ENCODE peak calls at places on chromosomes 1 and 21, in eight cellular contexts. V, I, C, O, L, Y, S and X are unnamed samples.

GRCh38 chr1:119139857-119140176 is 636 bp downstream of the WARS2 start:
- DNase-seq in V (no peak), I (no peak), C (no peak), O (no peak), L (no peak), Y (no peak), S (no peak), X (no peak)

GRCh38 chr1:205488074-205488723 is 16.3 kb upstream of the CDK18 start:
- DNase-seq in V (peak; percentile 59), I (no peak), C (no peak), O (peak; percentile 89), L (peak; percentile 67), Y (peak; percentile 67), S (peak; percentile 71), X (no peak)

GRCh38 chr1:6601049-6601864 is 1.4 kb downstream of the KLHL21 start:
- DNase-seq in V (peak; percentile 97), I (peak; percentile 95), C (peak; percentile 75), O (peak; percentile 43), L (peak; percentile 99), Y (peak; percentile 96), S (peak; percentile 95), X (peak; percentile 90)

GRCh38 chr1:244319283-244320132 is 132.2 kb downstream of the ADSS2 start:
- DNase-seq in V (peak; percentile 90), I (no peak), C (no peak), O (no peak), L (peak; percentile 95), Y (peak; percentile 85), S (no peak), X (no peak)

GRCh38 chr1:48853006-48853405 is 76.3 kb upstream of the BEND5 start:
- DNase-seq in V (peak; percentile 11), I (no peak), C (no peak), O (no peak), L (peak; percentile 90), Y (peak; percentile 86), S (no peak), X (peak; percentile 43)

GRCh38 chr1:145988773-145989172 is 7.6 kb downstream of the TXNIP start:
- DNase-seq in V (no peak), I (peak; percentile 26), C (no peak), O (no peak), L (peak; percentile 29), Y (no peak), S (peak; percentile 53), X (no peak)

GRCh38 chr1:46064708-46065107 is 67.7 kb downstream of the PIK3R3 start:
- DNase-seq in V (no peak), I (no peak), C (no peak), O (no peak), L (no peak), Y (no peak), S (no peak), X (no peak)

GRCh38 chr1:56073614-56074356 is 505.6 kb downstream of the PLPP3 start:
- DNase-seq in V (peak; percentile 88), I (peak; percentile 89), C (no peak), O (no peak), L (no peak), Y (peak; percentile 94), S (peak; percentile 91), X (no peak)

GRCh38 chr1:245599413-245600174 is 444.8 kb downstream of the KIF26B start:
- DNase-seq in V (peak; percentile 94), I (peak; percentile 19), C (no peak), O (no peak), L (no peak), Y (peak; percentile 99), S (no peak), X (no peak)

GRCh38 chr1:40966411-40966810 is 13.1 kb upstream of the CTPS1 start:
- DNase-seq in V (no peak), I (no peak), C (no peak), O (no peak), L (no peak), Y (no peak), S (no peak), X (no peak)

GRCh38 chr1:185358957-185359356 is 41.9 kb upstream of the IVNS1ABP start:
- DNase-seq in V (no peak), I (no peak), C (no peak), O (peak; percentile 32), L (no peak), Y (no peak), S (no peak), X (no peak)

GRCh38 chr1:118304722-118305344 is 119.8 kb upstream of the SPAG17 start:
- DNase-seq in V (no peak), I (no peak), C (no peak), O (peak; percentile 64), L (peak; percentile 30), Y (peak; percentile 15), S (no peak), X (no peak)

GRCh38 chr1:3912809-3913685 is 13.0 kb upstream of the C1orf174 start:
- DNase-seq in V (no peak), I (peak; percentile 66), C (peak; percentile 25), O (no peak), L (no peak), Y (no peak), S (no peak), X (no peak)

GRCh38 chr1:97797403-97798183 is 123.2 kb downstream of the DPYD start:
- DNase-seq in V (peak; percentile 33), I (no peak), C (no peak), O (no peak), L (no peak), Y (peak; percentile 79), S (no peak), X (no peak)

GRCh38 chr1:118151312-118151937 is 33.6 kb downstream of the SPAG17 start:
- DNase-seq in V (peak; percentile 67), I (no peak), C (peak; percentile 51), O (peak; percentile 68), L (peak; percentile 67), Y (peak; percentile 75), S (no peak), X (no peak)

GRCh38 chr21:17781524-17781923 is 37.6 kb downstream of the C21orf91 start:
- DNase-seq in V (no peak), I (no peak), C (no peak), O (no peak), L (no peak), Y (no peak), S (no peak), X (no peak)

GRCh38 chr1:156909671-156910070 is 10.8 kb upstream of the LRRC71 start:
- DNase-seq in V (no peak), I (no peak), C (peak; percentile 39), O (no peak), L (no peak), Y (no peak), S (no peak), X (no peak)

GRCh38 chr1:156911587-156912298 is 8.7 kb upstream of the LRRC71 start:
- DNase-seq in V (no peak), I (no peak), C (no peak), O (no peak), L (no peak), Y (no peak), S (no peak), X (no peak)

GRCh38 chr1:156908541-156908940 is 11.9 kb upstream of the LRRC71 start:
- DNase-seq in V (no peak), I (no peak), C (peak; percentile 32), O (no peak), L (no peak), Y (no peak), S (no peak), X (no peak)

GRCh38 chr1:156908955-156909354 is 11.5 kb upstream of the LRRC71 start:
- DNase-seq in V (no peak), I (no peak), C (no peak), O (no peak), L (no peak), Y (no peak), S (no peak), X (no peak)

DNA sequence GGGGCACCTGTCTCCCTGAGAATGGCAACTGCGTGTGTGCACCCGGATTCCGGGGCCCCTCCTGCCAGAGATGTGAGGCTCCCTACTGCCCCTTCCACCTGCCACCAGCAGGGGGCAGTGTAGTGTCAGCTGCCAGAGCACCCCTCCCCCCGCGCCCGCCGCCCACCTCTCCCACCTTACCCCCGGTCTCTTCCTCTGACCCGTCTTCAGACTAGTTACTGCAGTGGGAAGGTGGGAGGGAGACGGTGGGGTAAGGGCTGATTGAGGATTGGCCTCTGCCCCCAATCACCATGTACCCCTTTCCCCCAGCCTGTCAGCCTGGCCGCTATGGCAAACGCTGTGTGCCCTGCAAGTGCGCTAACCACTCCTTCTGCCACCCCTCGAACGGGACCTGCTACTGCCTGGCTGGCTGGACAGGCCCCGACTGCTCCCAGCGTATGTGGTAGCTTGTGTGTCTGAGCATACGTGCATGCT is 10.1 kb upstream of the LRRC71 start:
- DNase-seq in V (no peak), I (no peak), C (peak; percentile 62), O (peak; percentile 80), L (peak; percentile 45), Y (no peak), S (no peak), X (no peak)
- H3K4me3 ChIP-seq in V (no peak overlapping the region), I (no peak overlapping the region), C (no peak overlapping the region), O (peak overlapping the region; percentile 14), L (no peak overlapping the region), Y (no peak overlapping the region), S (no peak overlapping the region), X (no peak overlapping the region)

GRCh38 chr1:88593358-88593757 is 90.7 kb upstream of the PKN2 start:
- DNase-seq in V (no peak), I (no peak), C (no peak), O (no peak), L (no peak), Y (no peak), S (no peak), X (no peak)

GRCh38 chr1:88595355-88595754 is 88.7 kb upstream of the PKN2 start:
- DNase-seq in V (peak; percentile 57), I (no peak), C (no peak), O (no peak), L (peak; percentile 39), Y (peak; percentile 72), S (no peak), X (peak; percentile 6)
- TF ChIP-seq CTCF in V (peak; percentile 60), I (no peak), C (peak; percentile 30), O (peak; percentile 46), L (peak; percentile 19), Y (peak; percentile 19), S (no peak), X (peak; percentile 58)

DNA sequence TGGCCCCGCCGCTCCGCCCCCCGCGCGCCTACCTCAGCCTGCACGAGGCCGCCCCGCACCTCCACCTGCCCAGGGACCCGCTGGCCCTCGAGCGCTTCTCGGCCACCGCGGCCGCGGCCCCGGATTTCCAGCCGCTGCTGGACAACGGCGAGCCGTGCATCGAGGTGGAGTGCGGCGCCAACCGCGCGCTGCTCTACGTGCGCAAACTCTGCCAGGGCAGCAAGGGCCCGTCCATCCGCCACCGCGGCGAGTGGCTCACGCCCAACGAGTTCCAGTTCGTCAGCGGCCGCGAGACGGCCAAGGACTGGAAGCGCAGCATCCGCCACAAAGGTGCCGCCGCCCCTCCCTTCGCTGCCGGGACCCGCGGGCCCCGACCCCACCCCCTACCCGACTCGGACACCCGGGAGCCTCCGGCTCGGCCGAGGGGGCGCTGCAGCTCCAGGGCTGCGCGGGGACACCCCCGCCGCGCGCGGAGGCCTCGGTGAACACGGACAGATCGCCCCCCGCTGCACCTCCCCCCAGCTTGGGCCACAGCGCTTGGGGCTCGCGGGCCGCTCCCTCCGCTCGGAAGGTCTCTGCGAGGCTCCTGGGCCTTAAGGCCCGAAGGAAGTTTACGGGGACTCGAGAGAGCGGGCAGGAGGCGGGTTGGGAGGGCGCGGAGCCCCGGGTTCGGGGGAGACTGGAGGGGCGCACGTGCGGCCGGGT is 1.0 kb downstream of the SAMD11 start:
- DNase-seq in V (peak; percentile 36), I (no peak), C (no peak), O (peak; percentile 81), L (peak; percentile 47), Y (peak; percentile 20), S (no peak), X (no peak)
- H3K4me3 ChIP-seq in V (peak overlapping the region; percentile 59), I (peak overlapping the region; percentile 80), C (peak overlapping the region; percentile 53), O (peak overlapping the region; percentile 45), L (peak overlapping the region; percentile 14), Y (peak overlapping the region; percentile 7), S (peak overlapping the region; percentile 71), X (peak overlapping the region; percentile 49)

GRCh38 chr1:58035523-58035922 is 511.0 kb downstream of the OMA1 start:
- DNase-seq in V (no peak), I (no peak), C (no peak), O (peak; percentile 64), L (peak; percentile 40), Y (peak; percentile 2), S (no peak), X (no peak)
- TF ChIP-seq CTCF in V (peak; percentile 12), I (no peak), C (no peak), O (peak; percentile 56), L (peak; percentile 37), Y (no peak), S (no peak), X (peak; percentile 48)